ENCODE peak calls at places on chromosome 7, in nine cellular contexts. One of them, this sample, is unnamed.

GRCh38 chr7:620052-620451 is 100.4 kb upstream of the PDGFA start:
- DNase-seq in amygdala: no peak
- DNase-seq in omental fat pad: no peak
- DNase-seq in ureter: no peak
- DNase-seq in mesothelial cell of epicardium: no peak
- DNase-seq in KBM-7: peak
- DNase-seq in activated CD4-positive, alpha-beta T cell treated with anti-CD3 and anti-CD28 coated beads for 48 hours: no peak
- DNase-seq in suprapubic skin: no peak
- DNase-seq in iris pigment epithelial cell: peak
- DNase-seq in this sample: no peak

GRCh38 chr7:150439926-150440325 is 10.5 kb upstream of the GIMAP8 start:
- DNase-seq in amygdala: no peak
- DNase-seq in omental fat pad: no peak
- DNase-seq in ureter: no peak
- DNase-seq in mesothelial cell of epicardium: no peak
- DNase-seq in KBM-7: no peak
- DNase-seq in activated CD4-positive, alpha-beta T cell treated with anti-CD3 and anti-CD28 coated beads for 48 hours: no peak
- DNase-seq in suprapubic skin: no peak
- DNase-seq in iris pigment epithelial cell: peak
- DNase-seq in this sample: no peak

GRCh38 chr7:48033922-48034321 is 1.4 kb upstream of the C7orf57 start:
- DNase-seq in amygdala: no peak
- DNase-seq in omental fat pad: no peak
- DNase-seq in ureter: no peak
- DNase-seq in mesothelial cell of epicardium: no peak
- DNase-seq in KBM-7: no peak
- DNase-seq in activated CD4-positive, alpha-beta T cell treated with anti-CD3 and anti-CD28 coated beads for 48 hours: no peak
- DNase-seq in suprapubic skin: no peak
- DNase-seq in iris pigment epithelial cell: no peak
- DNase-seq in this sample: no peak

GRCh38 chr7:65915921-65916657 is 43.2 kb downstream of the VKORC1L1 start:
- DNase-seq in amygdala: no peak
- DNase-seq in omental fat pad: no peak
- DNase-seq in ureter: no peak
- DNase-seq in mesothelial cell of epicardium: no peak
- DNase-seq in KBM-7: peak
- DNase-seq in activated CD4-positive, alpha-beta T cell treated with anti-CD3 and anti-CD28 coated beads for 48 hours: no peak
- DNase-seq in suprapubic skin: no peak
- DNase-seq in iris pigment epithelial cell: no peak
- DNase-seq in this sample: no peak

GRCh38 chr7:81527651-81528050 is 242.2 kb downstream of the HGF start:
- DNase-seq in amygdala: no peak
- DNase-seq in omental fat pad: no peak
- DNase-seq in ureter: no peak
- DNase-seq in mesothelial cell of epicardium: no peak
- DNase-seq in KBM-7: no peak
- DNase-seq in activated CD4-positive, alpha-beta T cell treated with anti-CD3 and anti-CD28 coated beads for 48 hours: no peak
- DNase-seq in suprapubic skin: no peak
- DNase-seq in iris pigment epithelial cell: no peak
- DNase-seq in this sample: no peak

GRCh38 chr7:129643545-129644170 is 32.1 kb downstream of the NRF1 start:
- DNase-seq in amygdala: no peak
- DNase-seq in omental fat pad: no peak
- DNase-seq in ureter: no peak
- DNase-seq in mesothelial cell of epicardium: no peak
- DNase-seq in KBM-7: no peak
- DNase-seq in activated CD4-positive, alpha-beta T cell treated with anti-CD3 and anti-CD28 coated beads for 48 hours: no peak
- DNase-seq in suprapubic skin: no peak
- DNase-seq in iris pigment epithelial cell: no peak
- DNase-seq in this sample: no peak

GRCh38 chr7:108497082-108497725 is 28.7 kb downstream of the PNPLA8 start:
- DNase-seq in amygdala: no peak
- DNase-seq in omental fat pad: peak
- DNase-seq in ureter: no peak
- DNase-seq in mesothelial cell of epicardium: no peak
- DNase-seq in KBM-7: peak
- DNase-seq in activated CD4-positive, alpha-beta T cell treated with anti-CD3 and anti-CD28 coated beads for 48 hours: peak
- DNase-seq in suprapubic skin: no peak
- DNase-seq in iris pigment epithelial cell: peak
- DNase-seq in this sample: peak

GRCh38 chr7:140049339-140050024 is 13.3 kb downstream of the PARP12 start:
- DNase-seq in amygdala: no peak
- DNase-seq in omental fat pad: no peak
- DNase-seq in ureter: no peak
- DNase-seq in mesothelial cell of epicardium: no peak
- DNase-seq in KBM-7: no peak
- DNase-seq in activated CD4-positive, alpha-beta T cell treated with anti-CD3 and anti-CD28 coated beads for 48 hours: no peak
- DNase-seq in suprapubic skin: no peak
- DNase-seq in iris pigment epithelial cell: peak
- DNase-seq in this sample: no peak

GRCh38 chr7:65441010-65441409 is 67.4 kb downstream of the ZNF92 start:
- DNase-seq in amygdala: no peak
- DNase-seq in omental fat pad: no peak
- DNase-seq in ureter: no peak
- DNase-seq in mesothelial cell of epicardium: no peak
- DNase-seq in KBM-7: no peak
- DNase-seq in activated CD4-positive, alpha-beta T cell treated with anti-CD3 and anti-CD28 coated beads for 48 hours: no peak
- DNase-seq in suprapubic skin: no peak
- DNase-seq in iris pigment epithelial cell: peak
- DNase-seq in this sample: no peak

GRCh38 chr7:67913604-67914003 is 917.0 kb downstream of the TYW1 start:
- DNase-seq in amygdala: no peak
- DNase-seq in omental fat pad: no peak
- DNase-seq in ureter: no peak
- DNase-seq in mesothelial cell of epicardium: no peak
- DNase-seq in KBM-7: no peak
- DNase-seq in activated CD4-positive, alpha-beta T cell treated with anti-CD3 and anti-CD28 coated beads for 48 hours: peak
- DNase-seq in suprapubic skin: no peak
- DNase-seq in iris pigment epithelial cell: peak
- DNase-seq in this sample: no peak

GRCh38 chr7:16345979-16346958 is 75.1 kb downstream of the CRPPA start:
- DNase-seq in amygdala: no peak
- DNase-seq in omental fat pad: no peak
- DNase-seq in ureter: no peak
- DNase-seq in mesothelial cell of epicardium: no peak
- DNase-seq in KBM-7: peak
- DNase-seq in activated CD4-positive, alpha-beta T cell treated with anti-CD3 and anti-CD28 coated beads for 48 hours: no peak
- DNase-seq in suprapubic skin: no peak
- DNase-seq in iris pigment epithelial cell: peak
- DNase-seq in this sample: no peak

GRCh38 chr7:115779561-115779960 is 251.0 kb downstream of the TFEC start:
- DNase-seq in amygdala: no peak
- DNase-seq in omental fat pad: no peak
- DNase-seq in ureter: no peak
- DNase-seq in mesothelial cell of epicardium: no peak
- DNase-seq in KBM-7: no peak
- DNase-seq in activated CD4-positive, alpha-beta T cell treated with anti-CD3 and anti-CD28 coated beads for 48 hours: no peak
- DNase-seq in suprapubic skin: no peak
- DNase-seq in iris pigment epithelial cell: peak
- DNase-seq in this sample: no peak

GRCh38 chr7:92682767-92683539 is 92.8 kb upstream of the FAM133B start:
- DNase-seq in amygdala: no peak
- DNase-seq in omental fat pad: no peak
- DNase-seq in ureter: no peak
- DNase-seq in mesothelial cell of epicardium: no peak
- DNase-seq in KBM-7: no peak
- DNase-seq in activated CD4-positive, alpha-beta T cell treated with anti-CD3 and anti-CD28 coated beads for 48 hours: no peak
- DNase-seq in suprapubic skin: no peak
- DNase-seq in iris pigment epithelial cell: peak
- DNase-seq in this sample: no peak

GRCh38 chr7:124022551-124022950 is 10.3 kb downstream of the TMEM229A start:
- DNase-seq in amygdala: no peak
- DNase-seq in omental fat pad: no peak
- DNase-seq in ureter: no peak
- DNase-seq in mesothelial cell of epicardium: no peak
- DNase-seq in KBM-7: no peak
- DNase-seq in activated CD4-positive, alpha-beta T cell treated with anti-CD3 and anti-CD28 coated beads for 48 hours: no peak
- DNase-seq in suprapubic skin: no peak
- DNase-seq in iris pigment epithelial cell: no peak
- DNase-seq in this sample: no peak

GRCh38 chr7:38600746-38601145 is 30.4 kb downstream of the AMPH start:
- DNase-seq in amygdala: no peak
- DNase-seq in omental fat pad: no peak
- DNase-seq in ureter: no peak
- DNase-seq in mesothelial cell of epicardium: no peak
- DNase-seq in KBM-7: no peak
- DNase-seq in activated CD4-positive, alpha-beta T cell treated with anti-CD3 and anti-CD28 coated beads for 48 hours: no peak
- DNase-seq in suprapubic skin: no peak
- DNase-seq in iris pigment epithelial cell: no peak
- DNase-seq in this sample: no peak

GRCh38 chr7:41134873-41135250 is 568.0 kb downstream of the INHBA start:
- DNase-seq in amygdala: no peak
- DNase-seq in omental fat pad: no peak
- DNase-seq in ureter: no peak
- DNase-seq in mesothelial cell of epicardium: no peak
- DNase-seq in KBM-7: no peak
- DNase-seq in activated CD4-positive, alpha-beta T cell treated with anti-CD3 and anti-CD28 coated beads for 48 hours: no peak
- DNase-seq in suprapubic skin: no peak
- DNase-seq in iris pigment epithelial cell: no peak
- DNase-seq in this sample: no peak

GRCh38 chr7:23020742-23021401 is 6.9 kb upstream of the HYCC1 start:
- DNase-seq in amygdala: no peak
- DNase-seq in omental fat pad: no peak
- DNase-seq in ureter: no peak
- DNase-seq in mesothelial cell of epicardium: no peak
- DNase-seq in KBM-7: no peak
- DNase-seq in activated CD4-positive, alpha-beta T cell treated with anti-CD3 and anti-CD28 coated beads for 48 hours: peak
- DNase-seq in suprapubic skin: no peak
- DNase-seq in iris pigment epithelial cell: peak
- DNase-seq in this sample: no peak

GRCh38 chr7:51367614-51367968 is 51.0 kb upstream of the COBL start:
- DNase-seq in amygdala: no peak
- DNase-seq in omental fat pad: no peak
- DNase-seq in ureter: no peak
- DNase-seq in mesothelial cell of epicardium: no peak
- DNase-seq in KBM-7: no peak
- DNase-seq in activated CD4-positive, alpha-beta T cell treated with anti-CD3 and anti-CD28 coated beads for 48 hours: no peak
- DNase-seq in suprapubic skin: no peak
- DNase-seq in iris pigment epithelial cell: no peak
- DNase-seq in this sample: no peak

GRCh38 chr7:2199956-2200583 is 32.7 kb downstream of the MAD1L1 start:
- DNase-seq in amygdala: no peak
- DNase-seq in omental fat pad: no peak
- DNase-seq in ureter: no peak
- DNase-seq in mesothelial cell of epicardium: no peak
- DNase-seq in KBM-7: no peak
- DNase-seq in activated CD4-positive, alpha-beta T cell treated with anti-CD3 and anti-CD28 coated beads for 48 hours: no peak
- DNase-seq in suprapubic skin: no peak
- DNase-seq in iris pigment epithelial cell: no peak
- DNase-seq in this sample: no peak

GRCh38 chr7:75048435-75049379 is 24.9 kb downstream of the RCC1L start:
- DNase-seq in amygdala: no peak
- DNase-seq in omental fat pad: no peak
- DNase-seq in ureter: no peak
- DNase-seq in mesothelial cell of epicardium: no peak
- DNase-seq in KBM-7: no peak
- DNase-seq in activated CD4-positive, alpha-beta T cell treated with anti-CD3 and anti-CD28 coated beads for 48 hours: no peak
- DNase-seq in suprapubic skin: no peak
- DNase-seq in iris pigment epithelial cell: peak
- DNase-seq in this sample: no peak

GRCh38 chr7:74575083-74575803 is 82.3 kb upstream of the GTF2I start:
- DNase-seq in amygdala: no peak
- DNase-seq in omental fat pad: no peak
- DNase-seq in ureter: peak
- DNase-seq in mesothelial cell of epicardium: no peak
- DNase-seq in KBM-7: no peak
- DNase-seq in activated CD4-positive, alpha-beta T cell treated with anti-CD3 and anti-CD28 coated beads for 48 hours: peak
- DNase-seq in suprapubic skin: no peak
- DNase-seq in iris pigment epithelial cell: peak
- DNase-seq in this sample: no peak

GRCh38 chr7:157292258-157292657 is 44.5 kb upstream of the DNAJB6 start:
- DNase-seq in amygdala: no peak
- DNase-seq in omental fat pad: no peak
- DNase-seq in ureter: no peak
- DNase-seq in mesothelial cell of epicardium: no peak
- DNase-seq in KBM-7: no peak
- DNase-seq in activated CD4-positive, alpha-beta T cell treated with anti-CD3 and anti-CD28 coated beads for 48 hours: no peak
- DNase-seq in suprapubic skin: no peak
- DNase-seq in iris pigment epithelial cell: no peak
- DNase-seq in this sample: no peak

GRCh38 chr7:98395481-98395880 is 5.4 kb downstream of the BAIAP2L1 start:
- DNase-seq in amygdala: no peak
- DNase-seq in omental fat pad: no peak
- DNase-seq in ureter: no peak
- DNase-seq in mesothelial cell of epicardium: no peak
- DNase-seq in KBM-7: no peak
- DNase-seq in activated CD4-positive, alpha-beta T cell treated with anti-CD3 and anti-CD28 coated beads for 48 hours: no peak
- DNase-seq in suprapubic skin: no peak
- DNase-seq in iris pigment epithelial cell: no peak
- DNase-seq in this sample: no peak

GRCh38 chr7:134632937-134633540 is 13.6 kb upstream of the BPGM start:
- DNase-seq in amygdala: no peak
- DNase-seq in omental fat pad: no peak
- DNase-seq in ureter: no peak
- DNase-seq in mesothelial cell of epicardium: no peak
- DNase-seq in KBM-7: peak
- DNase-seq in activated CD4-positive, alpha-beta T cell treated with anti-CD3 and anti-CD28 coated beads for 48 hours: peak
- DNase-seq in suprapubic skin: no peak
- DNase-seq in iris pigment epithelial cell: peak
- DNase-seq in this sample: peak

GRCh38 chr7:151981223-151981622 is 25.0 kb downstream of the GALNTL5 start:
- DNase-seq in amygdala: no peak
- DNase-seq in omental fat pad: no peak
- DNase-seq in ureter: no peak
- DNase-seq in mesothelial cell of epicardium: no peak
- DNase-seq in KBM-7: no peak
- DNase-seq in activated CD4-positive, alpha-beta T cell treated with anti-CD3 and anti-CD28 coated beads for 48 hours: no peak
- DNase-seq in suprapubic skin: no peak
- DNase-seq in iris pigment epithelial cell: no peak
- DNase-seq in this sample: no peak

GRCh38 chr7:2972531-2973161 is 71.0 kb downstream of the CARD11 start:
- DNase-seq in amygdala: no peak
- DNase-seq in omental fat pad: no peak
- DNase-seq in ureter: no peak
- DNase-seq in mesothelial cell of epicardium: no peak
- DNase-seq in KBM-7: no peak
- DNase-seq in activated CD4-positive, alpha-beta T cell treated with anti-CD3 and anti-CD28 coated beads for 48 hours: no peak
- DNase-seq in suprapubic skin: peak
- DNase-seq in iris pigment epithelial cell: no peak
- DNase-seq in this sample: no peak

GRCh38 chr7:28858206-28858605 is 99.9 kb downstream of the TRIL start:
- DNase-seq in amygdala: no peak
- DNase-seq in omental fat pad: no peak
- DNase-seq in ureter: no peak
- DNase-seq in mesothelial cell of epicardium: no peak
- DNase-seq in KBM-7: no peak
- DNase-seq in activated CD4-positive, alpha-beta T cell treated with anti-CD3 and anti-CD28 coated beads for 48 hours: no peak
- DNase-seq in suprapubic skin: no peak
- DNase-seq in iris pigment epithelial cell: peak
- DNase-seq in this sample: no peak

GRCh38 chr7:142001163-142001874 is 5.6 kb downstream of the MGAM start:
- DNase-seq in amygdala: no peak
- DNase-seq in omental fat pad: no peak
- DNase-seq in ureter: no peak
- DNase-seq in mesothelial cell of epicardium: no peak
- DNase-seq in KBM-7: no peak
- DNase-seq in activated CD4-positive, alpha-beta T cell treated with anti-CD3 and anti-CD28 coated beads for 48 hours: no peak
- DNase-seq in suprapubic skin: no peak
- DNase-seq in iris pigment epithelial cell: no peak
- DNase-seq in this sample: no peak

GRCh38 chr7:63925262-63925625 is 73.4 kb upstream of the ZNF722 start:
- DNase-seq in amygdala: no peak
- DNase-seq in omental fat pad: no peak
- DNase-seq in ureter: no peak
- DNase-seq in mesothelial cell of epicardium: no peak
- DNase-seq in KBM-7: no peak
- DNase-seq in activated CD4-positive, alpha-beta T cell treated with anti-CD3 and anti-CD28 coated beads for 48 hours: peak
- DNase-seq in suprapubic skin: no peak
- DNase-seq in iris pigment epithelial cell: no peak
- DNase-seq in this sample: no peak

GRCh38 chr7:137345799-137346449 is 2.4 kb upstream of the PTN start:
- DNase-seq in amygdala: no peak
- DNase-seq in omental fat pad: no peak
- DNase-seq in ureter: no peak
- DNase-seq in mesothelial cell of epicardium: no peak
- DNase-seq in KBM-7: peak
- DNase-seq in activated CD4-positive, alpha-beta T cell treated with anti-CD3 and anti-CD28 coated beads for 48 hours: no peak
- DNase-seq in suprapubic skin: no peak
- DNase-seq in iris pigment epithelial cell: no peak
- DNase-seq in this sample: no peak

GRCh38 chr7:128055668-128056067 is 24.4 kb upstream of the LRRC4 start:
- DNase-seq in amygdala: no peak
- DNase-seq in omental fat pad: no peak
- DNase-seq in ureter: no peak
- DNase-seq in mesothelial cell of epicardium: no peak
- DNase-seq in KBM-7: no peak
- DNase-seq in activated CD4-positive, alpha-beta T cell treated with anti-CD3 and anti-CD28 coated beads for 48 hours: no peak
- DNase-seq in suprapubic skin: no peak
- DNase-seq in iris pigment epithelial cell: no peak
- DNase-seq in this sample: no peak

This sample was measured in DND-41.